ENCODE peak calls at places on chromosome 6, in seven cellular contexts. G is GM23338, J is adrenal gland, E is foreskin keratinocyte, I is breast epithelium, X is ovary, L is transverse colon. R is an unnamed sample.

GRCh38 chr6:5981274-5982026 is 25.3 kb downstream of the NRN1 start:
- DNase-seq in G (no peak), J (no peak), E (no peak), I (no peak), X (no peak), L (no peak), R (peak)

GRCh38 chr6:165146456-165146855 is 162.9 kb downstream of the C6orf118 start:
- DNase-seq in G (no peak), J (no peak), E (no peak), I (no peak), X (no peak), L (no peak), R (no peak)

GRCh38 chr6:72238900-72239299 is 352.6 kb downstream of the RIMS1 start:
- DNase-seq in G (no peak), J (no peak), E (no peak), I (no peak), X (no peak), L (no peak), R (no peak)

GRCh38 chr6:67459556-67459955 is 1175.5 kb upstream of the ADGRB3 start:
- DNase-seq in G (no peak), J (no peak), E (peak), I (no peak), X (no peak), L (no peak), R (peak)

GRCh38 chr6:45619994-45620471 is 242.3 kb upstream of the SUPT3H start:
- DNase-seq in G (no peak), J (no peak), E (no peak), I (no peak), X (no peak), L (no peak), R (no peak)

GRCh38 chr6:167933847-167934246 is 63.6 kb upstream of the KIF25 start:
- DNase-seq in G (no peak), J (no peak), E (no peak), I (no peak), X (no peak), L (no peak), R (no peak)

GRCh38 chr6:35500782-35501181 is 3.9 kb upstream of the TEAD3 start:
- DNase-seq in G (no peak), J (no peak), E (no peak), I (no peak), X (no peak), L (no peak), R (peak)

GRCh38 chr6:26556263-26557070 is 18.3 kb downstream of the HMGN4 start:
- DNase-seq in G (peak), J (no peak), E (peak), I (no peak), X (peak), L (no peak), R (no peak)

GRCh38 chr6:99458319-99458718 is 33.2 kb upstream of the PNISR start:
- DNase-seq in G (peak), J (no peak), E (peak), I (no peak), X (no peak), L (no peak), R (no peak)

GRCh38 chr6:134604014-134604676 is 286.2 kb upstream of the SGK1 start:
- DNase-seq in G (no peak), J (no peak), E (no peak), I (no peak), X (no peak), L (no peak), R (no peak)

GRCh38 chr6:102154176-102154575 is 760.7 kb downstream of the GRIK2 start:
- DNase-seq in G (no peak), J (no peak), E (no peak), I (no peak), X (no peak), L (no peak), R (no peak)

GRCh38 chr6:170186006-170186908 is 104.6 kb downstream of the DLL1 start:
- DNase-seq in G (no peak), J (no peak), E (no peak), I (no peak), X (no peak), L (no peak), R (peak)

GRCh38 chr6:28597217-28597835 is 71.6 kb downstream of the GPX5 start:
- DNase-seq in G (peak), J (no peak), E (peak), I (no peak), X (no peak), L (no peak), R (peak)

GRCh38 chr6:41298785-41299498 is 12.5 kb upstream of the TREM1 start:
- DNase-seq in G (no peak), J (no peak), E (no peak), I (no peak), X (no peak), L (no peak), R (no peak)

GRCh38 chr6:38213275-38213674 is 393.7 kb downstream of the ZFAND3 start:
- DNase-seq in G (no peak), J (no peak), E (no peak), I (no peak), X (no peak), L (peak), R (no peak)

GRCh38 chr6:133359256-133359655 is 118.1 kb downstream of the EYA4 start:
- DNase-seq in G (no peak), J (no peak), E (no peak), I (no peak), X (no peak), L (no peak), R (no peak)

GRCh38 chr6:121917834-121918559 is 481.5 kb upstream of the HSF2 start:
- DNase-seq in G (no peak), J (no peak), E (peak), I (no peak), X (no peak), L (no peak), R (peak)

GRCh38 chr6:130843575-130844320 is 16.5 kb downstream of the SMLR1 start:
- DNase-seq in G (peak), J (no peak), E (no peak), I (no peak), X (no peak), L (no peak), R (peak)

GRCh38 chr6:100512203-100512862 is 47.6 kb upstream of the SIM1 start:
- DNase-seq in G (no peak), J (no peak), E (no peak), I (no peak), X (no peak), L (no peak), R (peak)

GRCh38 chr6:27471365-27472115 is 1.4 kb downstream of the ZNF184 start:
- DNase-seq in G (no peak), J (no peak), E (no peak), I (no peak), X (no peak), L (no peak), R (no peak)

GRCh38 chr6:56242343-56242742 is 5.0 kb downstream of the COL21A1 start:
- DNase-seq in G (no peak), J (no peak), E (no peak), I (no peak), X (no peak), L (no peak), R (peak)

GRCh38 chr6:79048611-79049010 is 29.4 kb downstream of the PHIP start:
- DNase-seq in G (peak), J (peak), E (no peak), I (no peak), X (no peak), L (no peak), R (peak)

GRCh38 chr6:158185729-158186456 is 17.7 kb downstream of the GTF2H5 start:
- DNase-seq in G (no peak), J (peak), E (no peak), I (no peak), X (no peak), L (no peak), R (peak)

GRCh38 chr6:158854214-158855101 is 35.3 kb upstream of the EZR start:
- DNase-seq in G (peak), J (no peak), E (no peak), I (no peak), X (no peak), L (no peak), R (no peak)

GRCh38 chr6:44558315-44559227 is 171.1 kb downstream of the CDC5L start:
- DNase-seq in G (no peak), J (no peak), E (no peak), I (no peak), X (no peak), L (no peak), R (no peak)

GRCh38 chr6:3455490-3456394 is 1.1 kb downstream of the SLC22A23 start:
- DNase-seq in G (peak), J (peak), E (no peak), I (peak), X (peak), L (peak), R (peak)

GRCh38 chr6:63636516-63636968 is 940 bp downstream of the PHF3 start:
- DNase-seq in G (peak), J (peak), E (peak), I (peak), X (peak), L (peak), R (peak)

GRCh38 chr6:138403324-138403800 is 661 bp upstream of the HEBP2 start:
- DNase-seq in G (no peak), J (peak), E (no peak), I (no peak), X (peak), L (peak), R (peak)

GRCh38 chr6:158237656-158238055 is 69.5 kb downstream of the GTF2H5 start:
- DNase-seq in G (no peak), J (no peak), E (no peak), I (no peak), X (no peak), L (no peak), R (no peak)

GRCh38 chr6:170271771-170272314 is 19.0 kb downstream of the DLL1 start:
- DNase-seq in G (no peak), J (no peak), E (no peak), I (no peak), X (no peak), L (peak), R (no peak)

GRCh38 chr6:136403166-136403980 is 113.7 kb upstream of the BCLAF1 start:
- DNase-seq in G (no peak), J (peak), E (peak), I (peak), X (no peak), L (no peak), R (peak)

GRCh38 chr6:43052842-43053544 is 658 bp downstream of the CUL7 start:
- DNase-seq in G (peak), J (no peak), E (no peak), I (peak), X (peak), L (peak), R (peak)

GRCh38 chr6:43055966-43056365 is 2.3 kb upstream of the CUL7 start:
- DNase-seq in G (no peak), J (no peak), E (no peak), I (no peak), X (no peak), L (no peak), R (no peak)

GRCh38 chr6:43053545-43054205 is at the start of gene CUL7:
- DNase-seq in G (peak), J (peak), E (peak), I (peak), X (peak), L (peak), R (peak)

GRCh38 chr6:43052225-43052841 is 1.3 kb downstream of the CUL7 start:
- DNase-seq in G (no peak), J (no peak), E (no peak), I (no peak), X (peak), L (no peak), R (no peak)

DNA sequence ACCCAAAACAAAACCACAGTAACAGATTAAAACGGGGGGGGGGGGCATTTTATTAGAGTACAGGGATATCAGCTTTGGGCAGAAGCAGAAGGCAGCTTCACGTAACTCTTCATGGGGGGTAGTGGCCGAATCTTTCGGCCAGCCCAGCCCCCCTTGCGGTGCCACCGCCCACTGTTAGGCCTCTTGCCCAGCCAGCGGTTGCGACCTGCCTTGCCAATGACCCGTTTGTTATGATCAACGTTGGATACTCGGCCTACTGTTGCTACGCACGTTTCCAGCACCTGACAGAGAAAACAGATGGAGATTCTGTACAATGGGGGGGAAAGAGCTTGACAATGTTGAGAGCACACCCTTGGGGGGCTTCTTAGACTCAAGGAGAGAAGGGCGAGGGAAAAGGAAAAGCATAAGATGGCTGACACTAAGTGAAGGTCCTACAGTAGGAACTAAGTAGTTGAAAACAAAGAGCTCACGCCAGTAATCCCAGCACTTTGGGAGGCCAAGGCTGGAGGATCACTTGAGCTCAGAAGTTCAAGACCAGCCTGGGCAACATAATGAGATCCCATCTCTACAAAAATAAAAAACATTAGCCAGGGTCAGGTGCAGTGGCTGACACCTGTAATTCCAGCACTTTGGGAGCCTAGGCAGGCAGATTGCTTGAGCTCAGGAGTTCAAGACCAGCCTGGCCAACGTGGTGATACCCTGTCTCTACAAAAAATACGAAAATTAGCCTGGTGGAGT is 724 bp upstream of the CUL7 start:
- DNase-seq in G (peak), J (no peak), E (no peak), I (peak), X (peak), L (no peak), R (no peak)
- TF ChIP-seq CTCF in G (no peak), J (no peak), E (no peak), I (no peak), X (no peak), L (no peak), R (no peak)

GRCh38 chr6:166614589-166614988 is 12.5 kb downstream of the RPS6KA2 start:
- DNase-seq in G (no peak), J (no peak), E (no peak), I (no peak), X (no peak), L (no peak), R (no peak)
- H3K27ac ChIP-seq in G (no peak), J (no peak), E (no peak), I (peak), X (peak), L (no peak), R (peak)

GRCh38 chr6:33205172-33206026 is 944 bp downstream of the HSD17B8 start:
- DNase-seq in G (peak), J (no peak), E (peak), I (no peak), X (no peak), L (no peak), R (peak)
- TF ChIP-seq CTCF in G (peak), J (no peak), E (peak), I (no peak), X (no peak), L (no peak), R (no peak)

GRCh38 chr6:1127597-1128288 is 184.2 kb upstream of the FOXQ1 start:
- DNase-seq in G (no peak), J (no peak), E (no peak), I (no peak), X (no peak), L (no peak), R (no peak)

GRCh38 chr6:1127129-1127528 is 184.8 kb upstream of the FOXQ1 start:
- DNase-seq in G (no peak), J (no peak), E (no peak), I (no peak), X (no peak), L (no peak), R (no peak)

GRCh38 chr6:1129141-1129540 is 182.8 kb upstream of the FOXQ1 start:
- DNase-seq in G (no peak), J (no peak), E (no peak), I (peak), X (no peak), L (no peak), R (no peak)

GRCh38 chr6:1131285-1132079 is 180.4 kb upstream of the FOXQ1 start:
- DNase-seq in G (no peak), J (no peak), E (peak), I (no peak), X (no peak), L (no peak), R (peak)

DNA sequence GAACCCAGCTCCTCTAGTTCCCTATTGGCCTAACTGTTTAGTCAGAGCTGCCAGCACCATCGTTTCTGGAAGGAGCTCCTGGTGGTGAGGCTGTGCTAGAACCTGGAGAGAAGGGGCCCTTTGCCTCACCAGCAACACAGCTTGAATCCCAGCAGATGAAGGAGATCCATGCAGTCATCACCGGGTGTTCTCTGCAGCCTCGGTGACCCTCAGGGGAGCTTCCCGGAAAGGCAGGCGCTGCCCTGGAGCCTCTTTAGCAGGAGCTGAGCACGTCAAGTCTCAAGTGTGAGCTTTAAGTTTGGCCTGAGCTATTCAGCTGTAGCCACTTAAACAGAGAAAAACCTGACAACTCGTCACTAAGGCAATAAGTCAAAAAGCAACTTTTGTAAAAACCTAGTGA is 181.2 kb upstream of the FOXQ1 start:
- DNase-seq in G (no peak), J (no peak), E (no peak), I (no peak), X (no peak), L (no peak), R (no peak)
- H3K27ac ChIP-seq in G (no peak), J (no peak), E (peak), I (no peak), X (no peak), L (no peak), R (peak)

DNA sequence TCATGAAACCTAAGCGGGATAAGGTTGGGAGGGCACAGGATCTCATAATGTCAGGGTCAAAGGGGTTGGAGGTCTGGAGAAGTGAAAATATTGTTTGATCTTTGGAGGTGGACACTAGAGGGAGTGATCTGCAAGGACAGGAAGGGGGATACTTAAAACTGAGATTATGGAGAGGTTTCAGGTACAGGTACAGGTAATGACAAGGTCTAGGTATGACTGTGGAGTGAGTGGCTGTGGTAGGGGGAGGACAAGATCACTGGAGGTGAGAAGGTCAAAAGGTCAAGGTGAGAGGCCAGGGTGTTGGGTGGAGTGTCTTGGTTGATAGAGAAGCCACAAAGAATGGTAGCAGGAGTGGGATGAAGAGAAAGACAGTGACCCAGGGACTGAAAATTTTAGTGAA is 16.8 kb upstream of the NOTCH4 start:
- DNase-seq in G (no peak), J (no peak), E (no peak), I (no peak), X (no peak), L (no peak), R (no peak)
- TF ChIP-seq CTCF in G (no peak), J (no peak), E (peak), I (no peak), X (no peak), L (no peak), R (no peak)

GRCh38 chr6:112330071-112330876 is 16.9 kb upstream of the RFPL4B start:
- DNase-seq in G (no peak), J (no peak), E (peak), I (no peak), X (no peak), L (no peak), R (peak)
- H3K27ac ChIP-seq in G (no peak), J (no peak), E (peak), I (peak), X (no peak), L (no peak), R (peak)

GRCh38 chr6:168988801-168989200 is 264.8 kb downstream of the THBS2 start:
- DNase-seq in G (no peak), J (no peak), E (no peak), I (no peak), X (no peak), L (no peak), R (no peak)
- TF ChIP-seq CTCF in G (no peak), J (no peak), E (no peak), I (no peak), X (no peak), L (no peak), R (no peak)

DNA sequence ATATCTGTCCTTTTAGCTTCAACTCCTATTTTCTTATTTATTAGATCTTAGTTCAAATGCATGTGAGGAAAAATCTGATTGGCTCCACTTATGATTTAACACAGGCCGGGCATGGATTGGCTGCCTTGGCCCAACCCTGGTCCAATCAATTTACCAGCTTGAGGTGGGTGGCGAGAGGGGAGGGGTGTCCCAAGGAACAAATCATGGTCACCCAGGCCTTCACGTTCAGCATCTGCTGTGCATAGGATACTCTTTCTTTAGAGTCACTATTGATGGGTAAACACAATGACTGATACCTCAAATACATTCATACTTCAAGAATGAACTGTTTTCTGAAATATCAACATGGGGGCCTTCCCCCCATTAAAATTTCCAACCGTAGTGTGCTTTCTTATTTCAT is 14.9 kb upstream of the BACH2 start:
- DNase-seq in G (no peak), J (no peak), E (no peak), I (no peak), X (no peak), L (no peak), R (no peak)
- H3K27ac ChIP-seq in G (no peak), J (no peak), E (no peak), I (no peak), X (no peak), L (no peak), R (no peak)